ENCODE peak calls at places on chromosomes 1 and 21, in eight cellular contexts. E is HFF-Myc; R is H9; G is amygdala; C is posterior vena cava; D is naive thymus-derived CD4-positive, alpha-beta T cell; F is NCI-H774; B is SHP77. U is an unnamed sample.
A peak's percentile ranks its signal among the peaks of the same experiment; 100 is the strongest.

GRCh38 chr1:228315945-228316588 is 90.6 kb downstream of the TRIM11 start:
- DNase-seq in E (no peak), R (peak; percentile 85), G (no peak), C (peak; percentile 75), D (no peak), F (no peak), B (no peak), U (no peak)

GRCh38 chr1:7842517-7842916 is 10.3 kb downstream of the UTS2 start:
- DNase-seq in E (no peak), R (no peak), G (no peak), C (no peak), D (no peak), F (no peak), B (no peak), U (no peak)

GRCh38 chr1:119713538-119714456 is 2.1 kb downstream of the PHGDH start:
- DNase-seq in E (no peak), R (peak; percentile 70), G (peak; percentile 74), C (no peak), D (no peak), F (no peak), B (peak; percentile 12), U (no peak)

GRCh38 chr1:185585770-185586169 is 148.4 kb upstream of the HMCN1 start:
- DNase-seq in E (no peak), R (no peak), G (no peak), C (no peak), D (no peak), F (no peak), B (no peak), U (no peak)

GRCh38 chr1:78483903-78484302 is 6.9 kb upstream of the PTGFR start:
- DNase-seq in E (peak; percentile 41), R (peak; percentile 53), G (no peak), C (peak; percentile 68), D (no peak), F (no peak), B (no peak), U (no peak)

GRCh38 chr1:183702813-183703198 is 49.7 kb upstream of the APOBEC4 start:
- DNase-seq in E (no peak), R (no peak), G (no peak), C (no peak), D (no peak), F (no peak), B (no peak), U (no peak)

GRCh38 chr1:196450143-196450911 is 157.9 kb downstream of the KCNT2 start:
- DNase-seq in E (no peak), R (no peak), G (no peak), C (no peak), D (no peak), F (no peak), B (no peak), U (no peak)

GRCh38 chr21:42403611-42404231 is at the start of gene UBASH3A:
- DNase-seq in E (no peak), R (no peak), G (no peak), C (no peak), D (peak; percentile 16), F (no peak), B (no peak), U (peak; percentile 80)

GRCh38 chr21:14603202-14603601 is 57.1 kb upstream of the SAMSN1 start:
- DNase-seq in E (no peak), R (no peak), G (no peak), C (no peak), D (no peak), F (no peak), B (no peak), U (no peak)

GRCh38 chr21:34952701-34953100 is 96.4 kb downstream of the RUNX1 start:
- DNase-seq in E (no peak), R (no peak), G (no peak), C (no peak), D (no peak), F (peak; percentile 24), B (no peak), U (no peak)

GRCh38 chr1:17795836-17796645 is 40.9 kb downstream of the ACTL8 start:
- DNase-seq in E (no peak), R (no peak), G (no peak), C (peak; percentile 63), D (no peak), F (no peak), B (no peak), U (no peak)

GRCh38 chr1:54569339-54569738 is 21.3 kb downstream of the ACOT11 start:
- DNase-seq in E (no peak), R (no peak), G (no peak), C (peak; percentile 41), D (no peak), F (no peak), B (no peak), U (no peak)

U was measured in central memory CD4-positive, alpha-beta T cell.